ENCODE peak calls at places on chromosome 21, in eight cellular contexts. U is pancreas; O is ovary; B is K562; Q is CD8-positive, alpha-beta T cell; H is GM20000; D is BJ; L is esophagus squamous epithelium. E is an unnamed sample.

GRCh38 chr21:46667735-46668380 is 32.4 kb downstream of the PRMT2 start:
- DNase-seq in O (no peak), Q (no peak), L (no peak), U (no peak), H (peak; percentile 64), B (no peak), D (no peak), E (no peak)

GRCh38 chr21:46357684-46358425 is 33.9 kb downstream of the PCNT start:
- DNase-seq in Q (no peak), H (no peak), D (no peak), O (no peak), B (no peak), U (no peak), L (no peak), E (no peak)

GRCh38 chr21:41369105-41369914 is 7.5 kb downstream of the MX2 start:
- DNase-seq in B (no peak), D (no peak), Q (peak; percentile 46), H (peak; percentile 68), O (peak; percentile 41), L (no peak), U (no peak), E (no peak)

GRCh38 chr21:34037446-34037845 is 35.9 kb upstream of the MRPS6 start:
- DNase-seq in Q (no peak), U (no peak), B (peak; percentile 41), D (no peak), H (no peak), O (no peak), L (no peak), E (no peak)

GRCh38 chr21:46560568-46561447 is 44.1 kb downstream of the S100B start:
- DNase-seq in Q (no peak), B (no peak), H (no peak), L (no peak), U (no peak), O (no peak), D (no peak), E (no peak)

GRCh38 chr21:15126948-15127347 is 62.1 kb upstream of the NRIP1 start:
- DNase-seq in B (no peak), O (no peak), U (no peak), D (no peak), Q (no peak), H (no peak), L (no peak), E (no peak)

GRCh38 chr21:41444703-41445464 is 18.8 kb downstream of the MX1 start:
- DNase-seq in D (no peak), O (no peak), U (no peak), Q (no peak), L (no peak), H (no peak), B (no peak), E (no peak)

GRCh38 chr21:34693192-34693810 is 24.5 kb downstream of the CLIC6 start:
- DNase-seq in L (no peak), Q (peak; percentile 36), B (peak; percentile 77), H (peak; percentile 65), U (peak; percentile 45), O (no peak), D (no peak), E (peak; percentile 23)

GRCh38 chr21:28193189-28193588 is 799.5 kb downstream of the LTN1 start:
- DNase-seq in D (no peak), U (no peak), L (no peak), Q (no peak), H (no peak), O (no peak), B (no peak), E (no peak)
- TF ChIP-seq CTCF in D (peak; percentile 6), U (no peak), L (no peak), Q (no peak), H (no peak), O (no peak), B (no peak), E (no peak)

GRCh38 chr21:44455524-44456206 is 355 bp downstream of the LRRC3 start:
- DNase-seq in H (peak; percentile 78), B (no peak), O (peak; percentile 43), Q (no peak), D (no peak), L (no peak), U (peak; percentile 60), E (no peak)
- TF ChIP-seq CTCF in H (peak; percentile 11), B (no peak), O (no peak), Q (no peak), D (peak; percentile 40), L (no peak), U (no peak), E (no peak)

DNA sequence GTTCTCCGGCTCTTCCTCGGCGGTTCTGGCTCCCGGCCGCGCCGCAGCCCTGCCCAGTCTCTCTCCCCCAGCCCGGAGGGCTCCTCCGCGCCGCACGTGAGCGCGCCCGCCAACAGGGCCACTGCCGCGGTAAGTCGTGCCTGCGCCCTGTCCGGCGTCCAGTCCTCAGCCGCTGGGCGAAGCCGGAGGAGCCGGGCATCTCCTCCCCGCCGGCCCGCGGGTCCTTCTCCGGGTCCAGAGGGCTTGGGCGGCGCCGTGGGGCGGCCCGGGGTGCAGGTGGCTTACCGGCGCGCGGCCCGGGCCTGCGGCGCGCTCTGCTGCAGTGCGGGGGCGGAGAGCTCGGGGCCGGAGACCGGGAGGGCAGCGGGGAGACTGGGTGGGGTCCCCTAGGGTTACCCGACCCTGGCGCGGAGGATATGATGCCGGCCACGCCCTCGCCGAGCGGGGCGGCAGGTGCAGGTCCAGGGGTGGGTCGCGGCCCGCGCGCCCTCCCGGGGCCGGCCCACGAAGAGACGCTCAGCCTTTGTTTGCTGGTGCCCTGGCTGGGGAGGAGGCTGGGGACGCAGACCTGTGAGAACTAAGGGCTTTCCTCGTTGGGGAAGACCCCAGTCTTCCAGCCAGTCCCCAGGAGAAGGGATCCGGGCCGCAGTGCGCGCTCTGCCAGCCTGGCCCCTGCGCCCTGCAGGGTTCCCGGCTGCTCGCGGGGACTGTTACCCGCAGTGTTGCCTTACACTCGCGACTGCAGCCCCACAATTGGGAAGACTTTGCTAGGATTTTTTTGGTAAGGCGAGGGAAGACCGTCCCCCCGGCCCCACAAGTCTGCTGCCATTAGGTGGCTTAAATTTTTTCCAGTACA is at the start of gene DOP1B:
- DNase-seq in B (peak; percentile 53), L (no peak), O (peak; percentile 74), Q (peak; percentile 48), D (no peak), H (no peak), U (no peak), E (no peak)
- TF ChIP-seq CTCF in B (no peak), L (no peak), O (no peak), Q (no peak), D (no peak), H (no peak), U (no peak), E (no peak)

GRCh38 chr21:38170283-38170682 is 86.5 kb upstream of the KCNJ15 start:
- DNase-seq in L (no peak), Q (no peak), H (peak; percentile 21), O (no peak), D (no peak), U (no peak), B (peak; percentile 16), E (no peak)
- TF ChIP-seq CTCF in L (no peak), Q (no peak), H (peak; percentile 42), O (no peak), D (peak; percentile 26), U (peak; percentile 9), B (peak; percentile 33), E (peak; percentile 49)

DNA sequence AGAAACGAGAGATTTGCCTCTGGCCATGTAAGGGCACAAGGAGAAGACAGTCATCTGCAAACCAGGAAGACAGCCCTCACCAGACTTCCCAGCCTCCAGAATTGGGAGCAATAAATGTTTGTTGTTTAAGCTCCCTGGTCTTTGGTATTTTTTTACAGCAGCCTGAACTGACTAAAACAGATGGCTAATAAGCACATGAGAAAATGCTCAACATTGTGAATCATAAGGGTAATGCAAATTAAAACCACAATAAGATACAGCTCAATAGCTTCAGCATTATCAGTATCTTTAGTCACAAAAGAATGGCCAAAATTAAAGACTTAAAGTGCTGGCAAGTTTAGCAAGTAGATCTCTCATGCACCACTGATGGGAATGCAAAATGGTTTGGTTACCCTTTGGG is 11.7 kb downstream of the UBE2G2 start:
- DNase-seq in H (no peak), U (no peak), D (peak; percentile 63), Q (no peak), B (no peak), O (no peak), L (no peak), E (peak; percentile 44)
- TF ChIP-seq CTCF in H (no peak), U (no peak), D (no peak), Q (no peak), B (no peak), O (no peak), L (no peak), E (no peak)

GRCh38 chr21:16841917-16842316 is 670.9 kb upstream of the CXADR start:
- DNase-seq in Q (no peak), D (no peak), O (no peak), B (no peak), L (no peak), H (no peak), U (no peak), E (no peak)
- TF ChIP-seq CTCF in Q (no peak), D (no peak), O (no peak), B (no peak), L (no peak), H (no peak), U (no peak), E (no peak)

DNA sequence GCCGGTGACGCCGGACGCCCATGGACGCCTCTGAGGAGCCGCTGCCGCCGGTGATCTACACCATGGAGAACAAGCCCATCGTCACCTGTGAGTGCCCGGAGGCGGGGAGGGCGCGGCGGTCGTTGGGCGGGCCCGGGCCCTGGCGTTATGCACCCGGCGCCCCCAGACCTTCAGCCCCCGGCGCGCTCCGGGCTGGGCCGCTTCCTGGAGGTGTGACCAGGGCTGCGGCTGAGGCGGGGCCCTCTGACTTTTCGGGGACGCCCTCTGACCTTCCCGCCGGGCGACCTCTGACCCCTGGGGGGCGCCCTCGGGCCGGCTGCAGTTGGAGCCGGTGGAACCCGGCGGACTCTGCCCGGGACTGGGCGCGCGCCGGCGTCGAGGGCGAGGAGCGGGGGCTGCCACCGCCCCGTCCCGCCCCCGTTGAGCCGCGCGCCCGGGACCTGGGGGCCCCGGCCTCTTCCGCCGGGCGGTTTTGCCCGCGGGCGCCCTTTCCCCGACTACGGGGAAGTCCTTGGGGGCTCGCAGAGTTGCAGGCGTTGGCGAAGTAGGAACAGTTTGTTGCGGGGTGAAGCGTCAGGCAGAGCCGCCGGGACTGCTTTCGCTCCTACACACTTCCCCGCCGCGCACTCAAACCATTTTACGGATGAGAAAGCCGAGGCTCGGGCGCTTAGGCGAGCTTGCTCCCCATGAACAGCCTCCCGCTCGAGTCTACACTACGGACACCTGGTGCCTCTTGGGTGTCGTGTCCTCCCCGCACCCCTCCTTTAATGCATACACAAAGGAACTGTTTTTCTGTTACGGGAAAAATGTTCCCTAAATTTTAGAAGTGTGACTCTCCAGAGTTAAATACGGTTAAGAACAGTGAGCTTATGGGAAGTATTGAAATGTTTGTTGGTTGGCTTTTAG is 618 bp downstream of the TRAPPC10 start:
- DNase-seq in H (peak; percentile 97), Q (peak; percentile 79), O (peak; percentile 68), D (no peak), L (no peak), U (peak; percentile 58), B (peak; percentile 94), E (no peak)
- TF ChIP-seq CTCF in H (peak; percentile 63), Q (no peak), O (no peak), D (no peak), L (no peak), U (no peak), B (peak; percentile 65), E (no peak)